ENCODE peak calls at places on chromosomes 12 and 14, in five cellular contexts. S is right atrium auricular region; U is Peyer's patch; T is naive thymus-derived CD4-positive, alpha-beta T cell; A is ascending aorta. L is an unnamed sample.
A peak's percentile ranks its signal among the peaks of the same experiment; 100 is the strongest.

GRCh38 chr12:123111498-123112165 is 39.3 kb downstream of the PITPNM2 start:
- DNase-seq in S (no peak), A (no peak), U (no peak), T (no peak), L (no peak)

GRCh38 chr12:3088251-3088650 is 11.1 kb downstream of the TSPAN9 start:
- DNase-seq in T (no peak), U (no peak), A (no peak), S (no peak), L (no peak)

GRCh38 chr14:68079941-68080697 is 260.5 kb downstream of the RAD51B start:
- DNase-seq in U (no peak), S (no peak), A (no peak), T (no peak), L (no peak)

GRCh38 chr14:75826599-75826998 is 155.2 kb downstream of the TGFB3 start:
- DNase-seq in T (no peak), U (no peak), A (no peak), S (no peak), L (no peak)

GRCh38 chr14:94009767-94010166 is 12.7 kb downstream of the CCDC197 start:
- DNase-seq in S (no peak), T (no peak), U (no peak), A (no peak), L (no peak)

GRCh38 chr12:47808049-47808448 is 11.7 kb downstream of the HDAC7 start:
- DNase-seq in A (no peak), U (peak; percentile 90), T (peak; percentile 70), S (no peak), L (peak; percentile 41)

GRCh38 chr12:68835333-68835908 is 27.4 kb downstream of the MDM2 start:
- DNase-seq in T (no peak), U (no peak), S (no peak), A (no peak), L (no peak)

GRCh38 chr12:130872179-130873096 is 572 bp downstream of the RAN start:
- DNase-seq in U (peak; percentile 61), S (no peak), A (no peak), T (no peak), L (no peak)

GRCh38 chr12:124633954-124634352 is 66.5 kb upstream of the NCOR2 start:
- DNase-seq in U (no peak), S (no peak), A (no peak), T (no peak), L (no peak)

GRCh38 chr14:90556050-90556477 is 159.2 kb downstream of the CALM1 start:
- DNase-seq in S (no peak), A (no peak), U (no peak), T (no peak), L (peak; percentile 23)

GRCh38 chr12:129819391-129819790 is 84.4 kb downstream of the TMEM132D start:
- DNase-seq in U (no peak), T (no peak), A (no peak), S (no peak), L (no peak)

GRCh38 chr12:56749853-56750252 is 2.3 kb downstream of the PRIM1 start:
- DNase-seq in S (no peak), T (no peak), U (no peak), A (no peak), L (no peak)

GRCh38 chr14:75214558-75214957 is 38.1 kb upstream of the TMED10 start:
- DNase-seq in U (no peak), A (no peak), S (no peak), T (no peak), L (no peak)

GRCh38 chr12:111248221-111248620 is 120.7 kb downstream of the PHETA1 start:
- DNase-seq in S (no peak), T (no peak), A (no peak), U (no peak), L (no peak)

GRCh38 chr14:97456958-97457357 is 659.8 kb downstream of the VRK1 start:
- DNase-seq in T (no peak), U (peak; percentile 47), S (no peak), A (no peak), L (no peak)

GRCh38 chr12:80877706-80878384 is 59.9 kb downstream of the LIN7A start:
- DNase-seq in S (no peak), U (no peak), A (no peak), T (no peak), L (no peak)

GRCh38 chr14:72559227-72559626 is 334.7 kb downstream of the DPF3 start:
- DNase-seq in U (no peak), S (no peak), T (no peak), A (no peak), L (no peak)

GRCh38 chr12:96514328-96514727 is 25.0 kb downstream of the CFAP54 start:
- DNase-seq in T (no peak), U (no peak), S (no peak), A (no peak), L (no peak)

GRCh38 chr14:65210118-65210826 is 108.0 kb upstream of the MAX start:
- DNase-seq in S (no peak), A (no peak), T (no peak), U (no peak), L (no peak)

GRCh38 chr12:27511031-27511722 is 12.8 kb upstream of the PPFIBP1 start:
- DNase-seq in T (no peak), U (no peak), S (no peak), A (no peak), L (no peak)

GRCh38 chr12:43836455-43836989 is 641 bp downstream of the TMEM117 start:
- DNase-seq in U (no peak), T (no peak), A (no peak), S (no peak), L (peak; percentile 29)

GRCh38 chr14:92511472-92512247 is 1.9 kb upstream of the RIN3 start:
- DNase-seq in U (peak; percentile 66), T (no peak), A (no peak), S (no peak), L (peak; percentile 74)

GRCh38 chr14:59208224-59208814 is 19.9 kb downstream of the DAAM1 start:
- DNase-seq in T (no peak), A (no peak), S (no peak), U (no peak), L (no peak)

GRCh38 chr12:92779902-92780301 is 77.1 kb downstream of the PLEKHG7 start:
- DNase-seq in U (no peak), S (no peak), T (no peak), A (no peak), L (no peak)

GRCh38 chr14:89171168-89171567 is 245.9 kb downstream of the FOXN3 start:
- DNase-seq in U (no peak), T (no peak), S (no peak), A (no peak), L (no peak)

GRCh38 chr12:80517655-80518054 is 73.6 kb downstream of the PTPRQ start:
- DNase-seq in T (no peak), A (no peak), S (no peak), U (no peak), L (no peak)

GRCh38 chr14:75450381-75451276 is 22.8 kb downstream of the JDP2 start:
- DNase-seq in A (no peak), T (no peak), U (peak; percentile 90), S (no peak), L (peak; percentile 82)

GRCh38 chr12:104063712-104064030 is 660 bp upstream of the HCFC2 start:
- DNase-seq in A (no peak), T (no peak), U (peak; percentile 55), S (no peak), L (peak; percentile 19)

GRCh38 chr12:120399531-120399930 is 30.6 kb upstream of the MSI1 start:
- DNase-seq in T (no peak), S (no peak), U (no peak), A (no peak), L (no peak)

GRCh38 chr12:57368349-57369095 is 62.3 kb downstream of the R3HDM2 start:
- DNase-seq in U (peak; percentile 67), A (no peak), T (no peak), S (no peak), L (peak; percentile 51)

GRCh38 chr12:84572186-84572585 is 340.4 kb downstream of the SLC6A15 start:
- DNase-seq in S (no peak), T (no peak), U (no peak), A (no peak), L (no peak)

GRCh38 chr14:105488781-105489606 is 2.1 kb upstream of the TEDC1 start:
- DNase-seq in S (peak; percentile 65), T (peak; percentile 12), A (no peak), U (peak; percentile 63), L (peak; percentile 39)

GRCh38 chr14:105489607-105490317 is 1.3 kb upstream of the TEDC1 start:
- DNase-seq in A (no peak), U (peak; percentile 96), T (peak; percentile 89), S (peak; percentile 89), L (peak; percentile 94)

GRCh38 chr14:105491366-105492006 is 440 bp downstream of the TEDC1 start:
- DNase-seq in S (peak; percentile 75), U (peak; percentile 86), A (peak; percentile 22), T (peak; percentile 66), L (peak; percentile 93)

GRCh38 chr14:105490572-105491365 is at the start of gene TEDC1:
- DNase-seq in S (peak; percentile 100), U (peak; percentile 100), A (peak; percentile 100), T (peak; percentile 99), L (peak; percentile 99)

DNA sequence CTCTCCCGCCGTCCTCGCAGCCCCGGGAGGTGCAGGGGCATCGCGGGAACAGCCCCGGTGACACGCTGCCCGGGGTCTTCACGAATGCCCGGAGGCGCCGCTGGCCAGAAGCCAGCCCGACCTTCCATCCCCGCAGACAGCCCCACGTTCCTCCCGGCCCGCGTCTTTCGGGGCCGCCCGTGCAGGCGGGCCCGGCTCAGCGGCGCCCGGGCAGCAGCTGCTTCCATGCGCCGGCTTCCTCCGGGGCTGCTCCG is 801 bp upstream of the TEDC1 start:
- DNase-seq in U (no peak), S (no peak), T (no peak), A (no peak), L (no peak)
- H3K4me1 ChIP-seq in U (peaks cover 40% of the 10 kb centered on the region), S (no peaks in the 10 kb centered on the region), T (peaks cover 28% of the 10 kb centered on the region), A (peaks cover 19% of the 10 kb centered on the region), L (peaks cover 20% of the 10 kb centered on the region)

DNA sequence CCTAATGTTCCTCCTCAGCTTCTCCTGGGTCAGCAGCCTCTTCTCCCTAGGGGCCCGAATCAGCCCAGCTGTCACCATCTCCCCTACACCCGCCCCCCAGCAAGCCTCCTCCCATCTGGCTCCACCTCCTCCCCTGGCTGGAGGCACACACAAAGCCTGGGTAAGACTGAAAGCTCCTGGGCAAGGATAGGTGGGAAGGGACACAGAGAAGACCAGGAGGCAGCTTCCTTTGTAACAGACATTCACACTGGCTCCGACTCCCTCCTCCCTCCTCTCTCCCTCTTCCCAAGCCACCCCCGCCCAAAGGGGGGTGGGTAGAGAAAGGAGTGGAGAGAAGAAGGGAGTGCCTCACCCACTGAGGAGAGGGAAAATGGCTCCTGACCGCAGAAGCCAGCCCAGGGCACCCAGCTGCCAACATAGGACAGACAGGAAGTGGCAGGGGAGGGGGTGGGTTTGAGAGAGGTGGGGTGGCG is 4.0 kb downstream of the CHD4 start:
- DNase-seq in A (no peak), T (no peak), S (peak; percentile 69), U (peak; percentile 51), L (peak; percentile 29)
- H3K4me3 ChIP-seq in A (peak overlapping the region; percentile 21), T (peak overlapping the region; percentile 51), S (peak overlapping the region; percentile 7), U (no peak overlapping the region), L (no peak overlapping the region)

GRCh38 chr14:103558071-103558882 is 4.2 kb downstream of the BAG5 start:
- DNase-seq in U (no peak), T (no peak), S (no peak), A (no peak), L (peak; percentile 16)
- H3K4me1 ChIP-seq in U (peaks cover 11% of the 10 kb centered on the region), T (peaks cover 22% of the 10 kb centered on the region), S (no peaks in the 10 kb centered on the region), A (peaks cover 5% of the 10 kb centered on the region), L (peaks cover 9% of the 10 kb centered on the region)

DNA sequence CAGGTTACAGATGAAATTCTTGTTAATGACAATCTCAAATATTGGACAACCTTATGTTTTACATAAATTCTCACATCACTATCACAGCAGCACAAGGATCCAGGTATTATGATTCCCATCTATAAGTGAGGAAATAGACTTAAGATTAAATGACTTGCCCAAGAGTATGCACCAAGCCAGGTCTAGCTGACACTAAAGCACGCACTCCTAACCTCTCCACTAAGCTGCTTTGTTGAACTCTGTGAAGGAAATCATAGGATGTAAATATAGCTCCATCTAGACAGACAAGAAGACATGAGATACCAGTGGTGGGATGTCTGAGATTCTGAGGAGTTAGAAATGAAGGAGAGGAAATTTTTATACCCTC is 87.9 kb downstream of the PHLDA1 start:
- DNase-seq in T (no peak), S (no peak), A (no peak), U (no peak), L (no peak)
- H3K4me3 ChIP-seq in T (no peak overlapping the region), S (no peak overlapping the region), A (no peak overlapping the region), U (no peak overlapping the region), L (no peak overlapping the region)